ENCODE peak calls at places on chromosomes 6 and 20, in five cellular contexts. One of them, this sample, is unnamed.

GRCh38 chr6:113694278-113695077 is 162.7 kb upstream of the MARCKS start:
- DNase-seq in HCEC 1CT: peak; percentile 64
- DNase-seq in NCI-H1105 treated with DMSO at 0.1 percent for 48 hours: no peak
- DNase-seq in anterior cingulate cortex: no peak
- DNase-seq in HEK293T: no peak
- DNase-seq in this sample: no peak

GRCh38 chr6:30169658-30170614 is 6.6 kb downstream of the TRIM15 start:
- DNase-seq in HCEC 1CT: peak; percentile 52
- DNase-seq in HEK293T: peak; percentile 65
- DNase-seq in NCI-H1105 treated with DMSO at 0.1 percent for 48 hours: peak; percentile 56
- DNase-seq in anterior cingulate cortex: no peak
- DNase-seq in this sample: peak; percentile 55

GRCh38 chr6:45185403-45186251 is 142.5 kb upstream of the RUNX2 start:
- DNase-seq in HEK293T: no peak
- DNase-seq in HCEC 1CT: no peak
- DNase-seq in NCI-H1105 treated with DMSO at 0.1 percent for 48 hours: no peak
- DNase-seq in anterior cingulate cortex: no peak
- DNase-seq in this sample: peak; percentile 18

GRCh38 chr20:35791823-35792222 is 20.0 kb downstream of the PHF20 start:
- DNase-seq in NCI-H1105 treated with DMSO at 0.1 percent for 48 hours: no peak
- DNase-seq in HCEC 1CT: peak; percentile 85
- DNase-seq in HEK293T: no peak
- DNase-seq in anterior cingulate cortex: no peak
- DNase-seq in this sample: no peak

GRCh38 chr6:85066270-85066669 is 301.9 kb upstream of the TBX18 start:
- DNase-seq in NCI-H1105 treated with DMSO at 0.1 percent for 48 hours: no peak
- DNase-seq in anterior cingulate cortex: no peak
- DNase-seq in HEK293T: no peak
- DNase-seq in HCEC 1CT: no peak
- DNase-seq in this sample: no peak

GRCh38 chr6:111743859-111744692 is 129.2 kb downstream of the FYN start:
- DNase-seq in HCEC 1CT: no peak
- DNase-seq in HEK293T: no peak
- DNase-seq in anterior cingulate cortex: no peak
- DNase-seq in NCI-H1105 treated with DMSO at 0.1 percent for 48 hours: no peak
- DNase-seq in this sample: no peak

GRCh38 chr20:5065489-5066383 is 54.0 kb downstream of the PCNA start:
- DNase-seq in anterior cingulate cortex: no peak
- DNase-seq in HEK293T: no peak
- DNase-seq in HCEC 1CT: peak; percentile 98
- DNase-seq in NCI-H1105 treated with DMSO at 0.1 percent for 48 hours: no peak
- DNase-seq in this sample: peak; percentile 61

GRCh38 chr6:139030539-139030938 is 2.0 kb downstream of the ABRACL start:
- DNase-seq in HCEC 1CT: no peak
- DNase-seq in anterior cingulate cortex: no peak
- DNase-seq in NCI-H1105 treated with DMSO at 0.1 percent for 48 hours: no peak
- DNase-seq in HEK293T: no peak
- DNase-seq in this sample: no peak

GRCh38 chr6:9516207-9516606 is 898.7 kb downstream of the TFAP2A start:
- DNase-seq in HCEC 1CT: peak; percentile 85
- DNase-seq in HEK293T: peak; percentile 9
- DNase-seq in NCI-H1105 treated with DMSO at 0.1 percent for 48 hours: no peak
- DNase-seq in anterior cingulate cortex: no peak
- DNase-seq in this sample: no peak

GRCh38 chr20:25020901-25021301 is 28.4 kb upstream of the APMAP start:
- DNase-seq in NCI-H1105 treated with DMSO at 0.1 percent for 48 hours: no peak
- DNase-seq in HCEC 1CT: no peak
- DNase-seq in HEK293T: no peak
- DNase-seq in anterior cingulate cortex: no peak
- DNase-seq in this sample: no peak

GRCh38 chr6:76886900-76887299 is 576.4 kb downstream of the HTR1B start:
- DNase-seq in HCEC 1CT: no peak
- DNase-seq in HEK293T: no peak
- DNase-seq in anterior cingulate cortex: no peak
- DNase-seq in NCI-H1105 treated with DMSO at 0.1 percent for 48 hours: no peak
- DNase-seq in this sample: no peak

GRCh38 chr6:140915001-140915950 is 1217.4 kb upstream of the GJE1 start:
- DNase-seq in HEK293T: no peak
- DNase-seq in NCI-H1105 treated with DMSO at 0.1 percent for 48 hours: peak; percentile 98
- DNase-seq in HCEC 1CT: no peak
- DNase-seq in anterior cingulate cortex: no peak
- DNase-seq in this sample: no peak

GRCh38 chr6:71349976-71350615 is 61.5 kb downstream of the OGFRL1 start:
- DNase-seq in NCI-H1105 treated with DMSO at 0.1 percent for 48 hours: no peak
- DNase-seq in HEK293T: no peak
- DNase-seq in anterior cingulate cortex: no peak
- DNase-seq in HCEC 1CT: peak; percentile 91
- DNase-seq in this sample: no peak

GRCh38 chr20:32563311-32564272 is 21.5 kb downstream of the NOL4L start:
- DNase-seq in NCI-H1105 treated with DMSO at 0.1 percent for 48 hours: peak; percentile 14
- DNase-seq in HCEC 1CT: no peak
- DNase-seq in HEK293T: no peak
- DNase-seq in anterior cingulate cortex: no peak
- DNase-seq in this sample: no peak

GRCh38 chr20:3804254-3804751 is 8.2 kb downstream of the CDC25B start:
- DNase-seq in HCEC 1CT: no peak
- DNase-seq in HEK293T: no peak
- DNase-seq in NCI-H1105 treated with DMSO at 0.1 percent for 48 hours: no peak
- DNase-seq in anterior cingulate cortex: no peak
- DNase-seq in this sample: no peak

GRCh38 chr6:33018904-33019303 is 9.5 kb upstream of the HLA-DOA start:
- DNase-seq in HCEC 1CT: peak; percentile 46
- DNase-seq in NCI-H1105 treated with DMSO at 0.1 percent for 48 hours: no peak
- DNase-seq in anterior cingulate cortex: no peak
- DNase-seq in HEK293T: no peak
- DNase-seq in this sample: peak; percentile 49

GRCh38 chr6:153511896-153512496 is 380.9 kb upstream of the RGS17 start:
- DNase-seq in HCEC 1CT: peak; percentile 35
- DNase-seq in anterior cingulate cortex: no peak
- DNase-seq in NCI-H1105 treated with DMSO at 0.1 percent for 48 hours: peak; percentile 18
- DNase-seq in HEK293T: peak; percentile 52
- DNase-seq in this sample: peak; percentile 4

GRCh38 chr6:24935753-24936152 is at the start of gene RIPOR2:
- DNase-seq in HEK293T: peak; percentile 12
- DNase-seq in NCI-H1105 treated with DMSO at 0.1 percent for 48 hours: no peak
- DNase-seq in HCEC 1CT: no peak
- DNase-seq in anterior cingulate cortex: no peak
- DNase-seq in this sample: no peak

GRCh38 chr6:44053760-44054556 is 73.3 kb downstream of the MRPL14 start:
- DNase-seq in anterior cingulate cortex: no peak
- DNase-seq in NCI-H1105 treated with DMSO at 0.1 percent for 48 hours: no peak
- DNase-seq in HCEC 1CT: peak; percentile 97
- DNase-seq in HEK293T: no peak
- DNase-seq in this sample: no peak

GRCh38 chr6:7161845-7162244 is 54.1 kb downstream of the RREB1 start:
- DNase-seq in anterior cingulate cortex: no peak
- DNase-seq in HEK293T: no peak
- DNase-seq in NCI-H1105 treated with DMSO at 0.1 percent for 48 hours: no peak
- DNase-seq in HCEC 1CT: no peak
- DNase-seq in this sample: no peak

GRCh38 chr20:38159949-38160756 is 4.9 kb downstream of the TGM2 start:
- DNase-seq in HEK293T: no peak
- DNase-seq in NCI-H1105 treated with DMSO at 0.1 percent for 48 hours: no peak
- DNase-seq in HCEC 1CT: no peak
- DNase-seq in anterior cingulate cortex: no peak
- DNase-seq in this sample: no peak

GRCh38 chr6:133895573-133896343 is 6.8 kb downstream of the TCF21 start:
- DNase-seq in anterior cingulate cortex: no peak
- DNase-seq in NCI-H1105 treated with DMSO at 0.1 percent for 48 hours: no peak
- DNase-seq in HEK293T: no peak
- DNase-seq in HCEC 1CT: peak; percentile 54
- DNase-seq in this sample: no peak

GRCh38 chr20:20632644-20633043 is 79.8 kb downstream of the RALGAPA2 start:
- DNase-seq in HCEC 1CT: no peak
- DNase-seq in NCI-H1105 treated with DMSO at 0.1 percent for 48 hours: no peak
- DNase-seq in anterior cingulate cortex: no peak
- DNase-seq in HEK293T: no peak
- DNase-seq in this sample: no peak